ENCODE peak calls at places on chromosomes 12 and 14, in five cellular contexts. C, W, K, R and U are unnamed samples.
A peak's percentile ranks its signal among the peaks of the same experiment; 100 is the strongest.

GRCh38 chr12:48925218-48925871 is at the start of gene FKBP11:
- DNase-seq in C (peak; percentile 53), W (peak; percentile 74), K (peak; percentile 71), R (peak; percentile 74), U (peak; percentile 80)

GRCh38 chr12:20549115-20549719 is 145.9 kb upstream of the SLCO1C1 start:
- DNase-seq in C (no peak), W (peak; percentile 75), K (no peak), R (no peak), U (peak; percentile 11)

GRCh38 chr12:110992909-110993308 is 72.5 kb upstream of the MYL2 start:
- DNase-seq in C (no peak), W (peak; percentile 49), K (no peak), R (no peak), U (no peak)

GRCh38 chr12:7395950-7396349 is 48.0 kb downstream of the CD163L1 start:
- DNase-seq in C (no peak), W (no peak), K (no peak), R (no peak), U (peak; percentile 29)

GRCh38 chr12:104687823-104688573 is 231.2 kb downstream of the CHST11 start:
- DNase-seq in C (no peak), W (no peak), K (no peak), R (no peak), U (no peak)

GRCh38 chr12:76621582-76622024 is 62.0 kb upstream of the OSBPL8 start:
- DNase-seq in C (peak; percentile 41), W (peak; percentile 63), K (peak; percentile 57), R (peak; percentile 54), U (peak; percentile 77)

GRCh38 chr12:96403870-96404269 is 3.6 kb upstream of the CDK17 start:
- DNase-seq in C (no peak), W (no peak), K (no peak), R (no peak), U (no peak)

GRCh38 chr12:4648099-4648498 is 752 bp downstream of the AKAP3 start:
- DNase-seq in C (no peak), W (no peak), K (no peak), R (no peak), U (no peak)

GRCh38 chr14:60563113-60563512 is 54.2 kb downstream of the SIX6 start:
- DNase-seq in C (no peak), W (no peak), K (no peak), R (no peak), U (no peak)

GRCh38 chr14:41285193-41285748 is 321.4 kb upstream of the LRFN5 start:
- DNase-seq in C (no peak), W (no peak), K (no peak), R (no peak), U (no peak)

GRCh38 chr12:88854260-88854659 is 274.0 kb upstream of the KITLG start:
- DNase-seq in C (no peak), W (no peak), K (no peak), R (no peak), U (no peak)

GRCh38 chr14:89269404-89269803 is 147.6 kb downstream of the FOXN3 start:
- DNase-seq in C (no peak), W (no peak), K (no peak), R (no peak), U (no peak)

GRCh38 chr12:104154806-104155205 is 16.8 kb upstream of the NFYB start:
- DNase-seq in C (no peak), W (no peak), K (no peak), R (no peak), U (no peak)

GRCh38 chr12:32146074-32146873 is 39.6 kb downstream of the BICD1 start:
- DNase-seq in C (no peak), W (no peak), K (no peak), R (no peak), U (no peak)

GRCh38 chr14:37859177-37859576 is 263.7 kb downstream of the TTC6 start:
- DNase-seq in C (no peak), W (no peak), K (no peak), R (no peak), U (no peak)

GRCh38 chr12:124107299-124107698 is 134.3 kb downstream of the ZNF664 start:
- DNase-seq in C (no peak), W (no peak), K (no peak), R (no peak), U (no peak)

GRCh38 chr14:57136669-57137068 is 132.0 kb downstream of the EXOC5 start:
- DNase-seq in C (peak; percentile 38), W (no peak), K (peak; percentile 40), R (no peak), U (peak; percentile 21)

GRCh38 chr12:52703424-52703823 is at the start of gene KRT77:
- DNase-seq in C (no peak), W (no peak), K (no peak), R (no peak), U (no peak)

GRCh38 chr14:73236157-73236556 is 1.1 kb upstream of the PAPLN start:
- DNase-seq in C (no peak), W (no peak), K (peak; percentile 36), R (no peak), U (no peak)

DNA sequence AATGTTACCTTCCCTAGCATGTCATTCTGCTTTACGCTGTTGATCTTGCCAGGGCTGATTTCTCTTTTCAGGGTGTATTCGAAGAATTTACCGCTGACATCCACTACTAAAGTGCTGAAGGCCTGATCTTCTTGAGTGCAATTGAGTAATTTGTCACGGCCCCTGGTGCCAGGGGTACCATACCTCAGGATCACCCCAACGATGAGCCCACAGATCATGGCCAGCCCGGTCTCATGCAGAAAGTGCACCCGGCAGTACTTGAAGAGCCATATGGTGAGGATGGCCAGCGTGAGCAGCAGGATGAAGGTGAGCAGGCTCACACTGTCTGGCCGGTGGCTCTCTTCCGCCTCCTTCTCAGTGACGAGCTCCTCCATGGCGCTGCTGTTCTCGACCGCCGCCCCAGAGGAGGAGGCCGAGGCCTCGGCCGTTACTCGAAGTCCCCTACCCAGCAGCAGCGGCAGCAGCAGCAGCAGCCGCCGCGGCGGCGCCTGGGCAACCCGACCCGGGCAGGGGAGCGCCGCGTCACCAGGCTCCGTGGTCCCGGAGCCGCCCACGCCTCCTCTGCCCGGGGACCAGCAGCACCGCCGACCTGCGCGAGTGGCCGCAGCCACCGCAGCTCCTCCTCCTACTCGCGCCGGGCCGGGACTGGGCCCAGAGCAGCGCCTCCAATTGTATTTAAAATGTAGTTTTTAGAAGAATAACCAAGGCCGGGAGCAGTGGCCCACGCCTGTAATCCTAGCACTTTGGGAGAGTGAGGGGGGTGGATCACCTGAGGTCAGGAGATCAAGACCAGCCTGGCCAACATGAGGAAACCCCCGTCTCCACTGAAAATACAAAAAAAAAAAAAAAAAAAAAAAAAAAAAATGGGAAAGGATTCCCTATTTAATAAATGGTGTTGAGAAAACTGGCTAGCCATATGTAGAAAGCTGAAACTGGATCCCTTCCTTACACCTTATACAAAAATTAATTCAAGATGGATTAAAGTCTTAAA is 58.5 kb upstream of the TMPO start:
- DNase-seq in C (peak; percentile 31), W (peak; percentile 65), K (peak; percentile 68), R (peak; percentile 73), U (peak; percentile 59)
- H3K4me3 ChIP-seq in C (peak overlapping the region; percentile 65), W (no peak overlapping the region), K (peak overlapping the region; percentile 37), R (peak overlapping the region; percentile 51), U (peak overlapping the region; percentile 47)

GRCh38 chr14:70742316-70742715 is 67.0 kb downstream of the MAP3K9 start:
- DNase-seq in C (no peak), W (no peak), K (no peak), R (no peak), U (no peak)

GRCh38 chr14:70741482-70741881 is 67.8 kb downstream of the MAP3K9 start:
- DNase-seq in C (no peak), W (no peak), K (no peak), R (no peak), U (no peak)

GRCh38 chr14:70748422-70748821 is 60.9 kb downstream of the MAP3K9 start:
- DNase-seq in C (no peak), W (no peak), K (no peak), R (no peak), U (no peak)

GRCh38 chr14:70744631-70745030 is 64.7 kb downstream of the MAP3K9 start:
- DNase-seq in C (no peak), W (no peak), K (no peak), R (no peak), U (no peak)
- H3K27ac ChIP-seq in C (no peak overlapping the region), W (no peak overlapping the region), K (no peak overlapping the region), R (no peak overlapping the region), U (no peak overlapping the region)

GRCh38 chr12:65825323-65825572 is 965 bp downstream of the HMGA2 start:
- DNase-seq in C (no peak), W (no peak), K (no peak), R (no peak), U (no peak)
- H3K4me3 ChIP-seq in C (peak overlapping the region; percentile 73), W (peak overlapping the region; percentile 72), K (peak overlapping the region; percentile 54), R (peak overlapping the region; percentile 56), U (peak overlapping the region; percentile 77)

GRCh38 chr12:30610718-30611117 is 85.0 kb downstream of the IPO8 start:
- DNase-seq in C (no peak), W (no peak), K (no peak), R (no peak), U (no peak)

GRCh38 chr12:30613119-30613830 is 82.4 kb downstream of the IPO8 start:
- DNase-seq in C (no peak), W (no peak), K (no peak), R (no peak), U (no peak)

GRCh38 chr12:30617568-30617967 is 78.1 kb downstream of the IPO8 start:
- DNase-seq in C (no peak), W (no peak), K (no peak), R (no peak), U (no peak)

GRCh38 chr12:30614031-30614430 is 81.6 kb downstream of the IPO8 start:
- DNase-seq in C (no peak), W (no peak), K (no peak), R (no peak), U (no peak)
- H3K27ac ChIP-seq in C (no peak overlapping the region), W (no peak overlapping the region), K (no peak overlapping the region), R (no peak overlapping the region), U (no peak overlapping the region)